ENCODE peak calls at places on chromosomes 6 and 20, in six cellular contexts. Z is substantia nigra, H is right lobe of liver, B is transverse colon, P is A549, G is fibroblast of lung. J is an unnamed sample.
A peak's percentile ranks its signal among the peaks of the same experiment; 100 is the strongest.

GRCh38 chr6:131651782-131652181 is 14.7 kb downstream of the ENPP3 start:
- DNase-seq in H (peak; percentile 49), P (no peak), G (no peak), Z (no peak), B (no peak), J (no peak)

GRCh38 chr6:170229396-170229795 is 61.5 kb downstream of the DLL1 start:
- DNase-seq in G (no peak), Z (no peak), B (no peak), H (no peak), P (no peak), J (no peak)

GRCh38 chr20:51525241-51526104 is 17.0 kb downstream of the NFATC2 start:
- DNase-seq in Z (no peak), B (peak; percentile 26), H (no peak), P (no peak), G (peak; percentile 28), J (no peak)

GRCh38 chr6:30167101-30167500 is 3.8 kb downstream of the TRIM15 start:
- DNase-seq in B (no peak), Z (no peak), H (no peak), G (no peak), P (no peak), J (no peak)

GRCh38 chr6:35046862-35047261 is 94.3 kb downstream of the TCP11 start:
- DNase-seq in G (no peak), B (no peak), Z (no peak), P (no peak), H (no peak), J (no peak)

GRCh38 chr6:111711476-111711875 is 105.8 kb upstream of the TRAF3IP2 start:
- DNase-seq in B (peak; percentile 54), P (no peak), H (no peak), G (no peak), Z (peak; percentile 70), J (no peak)

GRCh38 chr20:38805502-38805957 is at the start of gene PPP1R16B:
- DNase-seq in H (peak; percentile 58), G (no peak), P (peak; percentile 26), Z (peak; percentile 80), B (peak; percentile 70), J (no peak)

GRCh38 chr6:43951063-43951755 is 176.0 kb downstream of the MRPL14 start:
- DNase-seq in Z (peak; percentile 8), P (no peak), B (peak; percentile 75), H (peak; percentile 91), G (no peak), J (no peak)

GRCh38 chr6:150537481-150537880 is 62.2 kb upstream of the PLEKHG1 start:
- DNase-seq in P (no peak), B (no peak), H (no peak), Z (peak; percentile 21), G (no peak), J (no peak)

GRCh38 chr6:164124473-164124872 is 710.0 kb downstream of the QKI start:
- DNase-seq in H (no peak), Z (no peak), P (no peak), B (no peak), G (no peak), J (no peak)

GRCh38 chr20:57439432-57439831 is 48.2 kb downstream of the RBM38 start:
- DNase-seq in H (peak; percentile 99), Z (peak; percentile 48), G (no peak), P (no peak), B (peak; percentile 77), J (no peak)

GRCh38 chr6:36623547-36624459 is 29.6 kb downstream of the SRSF3 start:
- DNase-seq in H (peak; percentile 91), B (peak; percentile 94), P (peak; percentile 74), Z (peak; percentile 75), G (peak; percentile 73), J (peak; percentile 73)
- H3K27ac ChIP-seq in H (peak overlapping the region; percentile 15), B (peak overlapping the region; percentile 72), P (peak overlapping the region; percentile 55), Z (no peak overlapping the region), G (no peak overlapping the region), J (no peak overlapping the region)

GRCh38 chr20:15091417-15092017 is 754.1 kb upstream of the FLRT3 start:
- DNase-seq in G (no peak), B (no peak), P (no peak), Z (no peak), H (no peak), J (no peak)
- H3K27ac ChIP-seq in G (no peak overlapping the region), B (no peak overlapping the region), P (no peak overlapping the region), Z (no peak overlapping the region), H (no peak overlapping the region), J (no peak overlapping the region)

GRCh38 chr6:47195251-47195650 is 114.5 kb downstream of the TNFRSF21 start:
- DNase-seq in G (no peak), B (peak; percentile 28), P (no peak), Z (no peak), H (no peak), J (no peak)
- H3K27ac ChIP-seq in G (no peak overlapping the region), B (peak overlapping the region; percentile 57), P (no peak overlapping the region), Z (no peak overlapping the region), H (no peak overlapping the region), J (no peak overlapping the region)

GRCh38 chr20:14544688-14545087 is 207.3 kb upstream of the FLRT3 start:
- DNase-seq in H (no peak), P (no peak), Z (no peak), G (no peak), B (no peak), J (no peak)

GRCh38 chr20:14538433-14538832 is 201.0 kb upstream of the FLRT3 start:
- DNase-seq in H (no peak), Z (no peak), B (no peak), P (no peak), G (no peak), J (no peak)

GRCh38 chr20:14543040-14543439 is 205.6 kb upstream of the FLRT3 start:
- DNase-seq in G (no peak), Z (no peak), P (no peak), H (no peak), B (no peak), J (no peak)
- H3K27ac ChIP-seq in G (no peak overlapping the region), Z (no peak overlapping the region), P (no peak overlapping the region), H (no peak overlapping the region), B (no peak overlapping the region), J (no peak overlapping the region)

DNA sequence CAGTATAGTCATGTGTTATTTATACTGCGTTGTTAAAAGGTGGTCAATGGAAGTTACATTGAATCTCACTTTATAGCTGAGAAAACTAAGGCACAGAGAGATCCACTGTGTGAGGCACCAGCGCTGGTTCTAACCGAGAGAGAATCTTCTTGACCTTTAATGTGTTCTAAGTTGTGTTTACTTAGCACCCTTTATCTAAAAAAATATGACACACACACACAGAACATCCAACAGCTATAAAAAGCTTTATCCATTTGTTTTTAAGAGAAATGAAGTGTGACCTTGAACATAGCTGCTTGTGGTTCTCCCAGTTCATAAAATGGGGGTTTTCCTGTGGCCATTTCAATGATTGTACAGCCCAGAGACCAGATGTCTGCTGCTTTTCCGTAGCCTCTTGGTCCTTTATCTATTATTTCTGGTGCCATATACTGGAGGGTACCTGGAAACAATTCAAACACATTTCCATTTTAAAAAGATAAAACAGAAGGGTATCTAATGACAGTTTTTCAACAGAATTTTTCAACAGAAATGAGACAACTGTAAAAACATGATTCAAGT is 54.8 kb upstream of the MAP7 start:
- DNase-seq in Z (no peak), P (no peak), G (no peak), B (no peak), H (no peak), J (no peak)
- H3K27ac ChIP-seq in Z (no peak overlapping the region), P (no peak overlapping the region), G (no peak overlapping the region), B (no peak overlapping the region), H (no peak overlapping the region), J (no peak overlapping the region)

J was measured in thoracic aorta.